ENCODE peak calls at places on chromosomes 4 and X, in seven cellular contexts. One of them, this sample, is unnamed.

GRCh38 chr4:177487977-177488376 is 45.7 kb upstream of the AGA start:
- DNase-seq in mesendoderm: no peak
- DNase-seq in trophoblast cell: peak; percentile 56
- DNase-seq in H1: no peak
- DNase-seq in mesenchymal stem cell: no peak
- DNase-seq in IMR-90: peak; percentile 12
- DNase-seq in neuronal stem cell: no peak
- DNase-seq in this sample: no peak

GRCh38 chr4:74671074-74671698 is 123.1 kb downstream of the BTC start:
- DNase-seq in mesenchymal stem cell: peak; percentile 74
- DNase-seq in IMR-90: peak; percentile 64
- DNase-seq in H1: peak; percentile 31
- DNase-seq in neuronal stem cell: peak; percentile 45
- DNase-seq in trophoblast cell: peak; percentile 80
- DNase-seq in mesendoderm: peak; percentile 70
- DNase-seq in this sample: peak; percentile 61

GRCh38 chrX:138847930-138848329 is 136.4 kb upstream of the FGF13 start:
- DNase-seq in mesendoderm: peak; percentile 44
- DNase-seq in H1: no peak
- DNase-seq in mesenchymal stem cell: peak; percentile 0
- DNase-seq in trophoblast cell: peak; percentile 12
- DNase-seq in IMR-90: no peak
- DNase-seq in neuronal stem cell: no peak
- DNase-seq in this sample: no peak

GRCh38 chrX:108070891-108071290 is 20.5 kb downstream of the PSMD10 start:
- DNase-seq in mesendoderm: no peak
- DNase-seq in trophoblast cell: peak; percentile 43
- DNase-seq in mesenchymal stem cell: peak; percentile 19
- DNase-seq in neuronal stem cell: no peak
- DNase-seq in IMR-90: peak; percentile 88
- DNase-seq in H1: no peak
- DNase-seq in this sample: no peak

GRCh38 chr4:183722738-183723560 is 63.9 kb downstream of the TRAPPC11 start:
- DNase-seq in mesenchymal stem cell: peak; percentile 54
- DNase-seq in neuronal stem cell: peak; percentile 42
- DNase-seq in IMR-90: peak; percentile 4
- DNase-seq in H1: peak; percentile 13
- DNase-seq in trophoblast cell: peak; percentile 89
- DNase-seq in mesendoderm: peak; percentile 65
- DNase-seq in this sample: peak; percentile 85

GRCh38 chr4:10656988-10657387 is 27.6 kb downstream of the CLNK start:
- DNase-seq in IMR-90: peak; percentile 43
- DNase-seq in trophoblast cell: peak; percentile 94
- DNase-seq in neuronal stem cell: no peak
- DNase-seq in mesenchymal stem cell: peak; percentile 20
- DNase-seq in mesendoderm: peak; percentile 44
- DNase-seq in H1: no peak
- DNase-seq in this sample: no peak

GRCh38 chrX:134172588-134173259 is 64.3 kb upstream of the CCDC160 start:
- DNase-seq in trophoblast cell: peak; percentile 42
- DNase-seq in IMR-90: no peak
- DNase-seq in mesenchymal stem cell: peak; percentile 23
- DNase-seq in neuronal stem cell: no peak
- DNase-seq in H1: no peak
- DNase-seq in mesendoderm: peak; percentile 24
- DNase-seq in this sample: no peak

GRCh38 chr4:4486969-4487368 is 54.9 kb downstream of the STX18 start:
- DNase-seq in trophoblast cell: no peak
- DNase-seq in H1: no peak
- DNase-seq in mesendoderm: no peak
- DNase-seq in mesenchymal stem cell: no peak
- DNase-seq in IMR-90: no peak
- DNase-seq in neuronal stem cell: no peak
- DNase-seq in this sample: no peak

GRCh38 chrX:19272452-19272851 is 71.3 kb upstream of the PDHA1 start:
- DNase-seq in mesendoderm: no peak
- DNase-seq in IMR-90: peak; percentile 1
- DNase-seq in neuronal stem cell: no peak
- DNase-seq in trophoblast cell: no peak
- DNase-seq in H1: no peak
- DNase-seq in mesenchymal stem cell: peak; percentile 1
- DNase-seq in this sample: no peak

GRCh38 chr4:15396157-15396800 is 31.6 kb upstream of the C1QTNF7 start:
- DNase-seq in neuronal stem cell: peak; percentile 38
- DNase-seq in H1: peak; percentile 9
- DNase-seq in IMR-90: peak; percentile 48
- DNase-seq in mesenchymal stem cell: peak; percentile 50
- DNase-seq in mesendoderm: peak; percentile 82
- DNase-seq in trophoblast cell: peak; percentile 75
- DNase-seq in this sample: peak; percentile 76

GRCh38 chrX:24146283-24146865 is 3.2 kb upstream of the ZFX start:
- DNase-seq in H1: no peak
- DNase-seq in mesendoderm: peak; percentile 27
- DNase-seq in trophoblast cell: no peak
- DNase-seq in IMR-90: peak; percentile 22
- DNase-seq in neuronal stem cell: no peak
- DNase-seq in mesenchymal stem cell: peak; percentile 32
- DNase-seq in this sample: no peak

GRCh38 chr4:82852751-82853053 is 38.3 kb downstream of the SEC31A start:
- DNase-seq in IMR-90: no peak
- DNase-seq in neuronal stem cell: no peak
- DNase-seq in mesenchymal stem cell: no peak
- DNase-seq in trophoblast cell: no peak
- DNase-seq in H1: no peak
- DNase-seq in mesendoderm: peak; percentile 15
- DNase-seq in this sample: no peak

GRCh38 chr4:11074581-11075241 is 354.0 kb downstream of the HS3ST1 start:
- DNase-seq in mesendoderm: no peak
- DNase-seq in neuronal stem cell: no peak
- DNase-seq in mesenchymal stem cell: no peak
- DNase-seq in trophoblast cell: no peak
- DNase-seq in IMR-90: no peak
- DNase-seq in H1: no peak
- DNase-seq in this sample: no peak

GRCh38 chr4:130632731-130633604 is 1537.0 kb downstream of the C4orf33 start:
- DNase-seq in trophoblast cell: peak; percentile 0
- DNase-seq in mesendoderm: peak; percentile 18
- DNase-seq in mesenchymal stem cell: no peak
- DNase-seq in neuronal stem cell: no peak
- DNase-seq in IMR-90: no peak
- DNase-seq in H1: no peak
- DNase-seq in this sample: no peak

GRCh38 chrX:133991814-133992213 is 6.4 kb upstream of the GPC3 start:
- DNase-seq in IMR-90: no peak
- DNase-seq in neuronal stem cell: no peak
- DNase-seq in mesenchymal stem cell: no peak
- DNase-seq in H1: no peak
- DNase-seq in mesendoderm: no peak
- DNase-seq in trophoblast cell: no peak
- DNase-seq in this sample: no peak

GRCh38 chr4:150006197-150006596 is 72.0 kb upstream of the DCLK2 start:
- DNase-seq in mesendoderm: no peak
- DNase-seq in trophoblast cell: peak; percentile 25
- DNase-seq in H1: no peak
- DNase-seq in mesenchymal stem cell: no peak
- DNase-seq in IMR-90: peak; percentile 39
- DNase-seq in neuronal stem cell: no peak
- DNase-seq in this sample: no peak

GRCh38 chrX:66632986-66633385 is 5.9 kb downstream of the EDA2R start:
- DNase-seq in neuronal stem cell: no peak
- DNase-seq in H1: no peak
- DNase-seq in mesendoderm: no peak
- DNase-seq in IMR-90: peak; percentile 35
- DNase-seq in mesenchymal stem cell: no peak
- DNase-seq in trophoblast cell: no peak
- DNase-seq in this sample: no peak
- H3K4me2 ChIP-seq in neuronal stem cell: no peak overlapping the region
- H3K4me2 ChIP-seq in H1: no peak overlapping the region
- H3K4me2 ChIP-seq in mesendoderm: no peak overlapping the region
- H3K4me2 ChIP-seq in IMR-90: peak overlapping the region; percentile 82
- H3K4me2 ChIP-seq in mesenchymal stem cell: no peak overlapping the region
- H3K4me2 ChIP-seq in trophoblast cell: no peak overlapping the region
- H3K4me2 ChIP-seq in this sample: no peak overlapping the region

DNA sequence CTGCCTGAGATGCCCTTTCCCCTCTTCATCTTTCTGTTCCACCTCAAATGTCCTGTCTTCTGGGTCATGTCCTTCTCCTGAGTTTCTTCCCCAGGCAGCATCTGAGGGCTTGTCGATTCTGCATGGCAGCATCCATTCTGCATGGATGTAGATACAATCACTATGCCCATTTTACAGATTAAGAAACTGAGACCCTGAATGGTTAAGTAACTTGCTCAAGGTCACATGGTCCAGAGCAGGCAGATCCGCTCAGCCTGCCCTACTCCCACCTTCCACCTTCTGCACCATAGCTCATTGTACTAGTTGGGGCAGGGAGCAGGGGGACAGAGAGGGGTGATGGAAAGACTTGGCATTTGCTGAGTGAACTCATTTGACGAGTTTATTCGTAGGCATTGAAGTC is 32.0 kb downstream of the ZNF185 start:
- DNase-seq in IMR-90: no peak
- DNase-seq in H1: no peak
- DNase-seq in mesenchymal stem cell: no peak
- DNase-seq in trophoblast cell: no peak
- DNase-seq in neuronal stem cell: no peak
- DNase-seq in mesendoderm: no peak
- DNase-seq in this sample: no peak
- H2BK5ac ChIP-seq in IMR-90: no peak overlapping the region
- H2BK5ac ChIP-seq in H1: no peak overlapping the region
- H2BK5ac ChIP-seq in mesenchymal stem cell: no peak overlapping the region
- H2BK5ac ChIP-seq in trophoblast cell: no peak overlapping the region
- H2BK5ac ChIP-seq in neuronal stem cell: no peak overlapping the region
- H2BK5ac ChIP-seq in mesendoderm: no peak overlapping the region
- H2BK5ac ChIP-seq in this sample: no peak overlapping the region

GRCh38 chrX:39157006-39157405 is 355.7 kb downstream of the MID1IP1 start:
- DNase-seq in mesendoderm: no peak
- DNase-seq in IMR-90: no peak
- DNase-seq in H1: no peak
- DNase-seq in mesenchymal stem cell: peak; percentile 49
- DNase-seq in neuronal stem cell: no peak
- DNase-seq in trophoblast cell: no peak
- DNase-seq in this sample: no peak
- H3K79me1 ChIP-seq in mesendoderm: no peaks in the 10 kb centered on the region
- H3K79me1 ChIP-seq in IMR-90: no peaks in the 10 kb centered on the region
- H3K79me1 ChIP-seq in H1: no peaks in the 10 kb centered on the region
- H3K79me1 ChIP-seq in mesenchymal stem cell: no peaks in the 10 kb centered on the region
- H3K79me1 ChIP-seq in neuronal stem cell: no peaks in the 10 kb centered on the region
- H3K79me1 ChIP-seq in trophoblast cell: no peaks in the 10 kb centered on the region
- H3K79me1 ChIP-seq in this sample: no peaks in the 10 kb centered on the region

GRCh38 chr4:8869002-8869878 is 2.4 kb downstream of the HMX1 start:
- DNase-seq in trophoblast cell: no peak
- DNase-seq in H1: no peak
- DNase-seq in IMR-90: no peak
- DNase-seq in mesendoderm: no peak
- DNase-seq in mesenchymal stem cell: no peak
- DNase-seq in neuronal stem cell: no peak
- DNase-seq in this sample: no peak

GRCh38 chr4:8869879-8870646 is 1.6 kb downstream of the HMX1 start:
- DNase-seq in mesenchymal stem cell: no peak
- DNase-seq in IMR-90: no peak
- DNase-seq in mesendoderm: no peak
- DNase-seq in H1: no peak
- DNase-seq in trophoblast cell: no peak
- DNase-seq in neuronal stem cell: no peak
- DNase-seq in this sample: no peak

GRCh38 chr4:8872402-8873291 is 1.0 kb upstream of the HMX1 start:
- DNase-seq in H1: no peak
- DNase-seq in mesenchymal stem cell: no peak
- DNase-seq in mesendoderm: no peak
- DNase-seq in neuronal stem cell: no peak
- DNase-seq in trophoblast cell: no peak
- DNase-seq in IMR-90: no peak
- DNase-seq in this sample: no peak

GRCh38 chr4:8871417-8872401 is at the start of gene HMX1:
- DNase-seq in mesendoderm: peak; percentile 76
- DNase-seq in trophoblast cell: peak; percentile 18
- DNase-seq in H1: no peak
- DNase-seq in IMR-90: no peak
- DNase-seq in neuronal stem cell: no peak
- DNase-seq in mesenchymal stem cell: no peak
- DNase-seq in this sample: peak; percentile 80

DNA sequence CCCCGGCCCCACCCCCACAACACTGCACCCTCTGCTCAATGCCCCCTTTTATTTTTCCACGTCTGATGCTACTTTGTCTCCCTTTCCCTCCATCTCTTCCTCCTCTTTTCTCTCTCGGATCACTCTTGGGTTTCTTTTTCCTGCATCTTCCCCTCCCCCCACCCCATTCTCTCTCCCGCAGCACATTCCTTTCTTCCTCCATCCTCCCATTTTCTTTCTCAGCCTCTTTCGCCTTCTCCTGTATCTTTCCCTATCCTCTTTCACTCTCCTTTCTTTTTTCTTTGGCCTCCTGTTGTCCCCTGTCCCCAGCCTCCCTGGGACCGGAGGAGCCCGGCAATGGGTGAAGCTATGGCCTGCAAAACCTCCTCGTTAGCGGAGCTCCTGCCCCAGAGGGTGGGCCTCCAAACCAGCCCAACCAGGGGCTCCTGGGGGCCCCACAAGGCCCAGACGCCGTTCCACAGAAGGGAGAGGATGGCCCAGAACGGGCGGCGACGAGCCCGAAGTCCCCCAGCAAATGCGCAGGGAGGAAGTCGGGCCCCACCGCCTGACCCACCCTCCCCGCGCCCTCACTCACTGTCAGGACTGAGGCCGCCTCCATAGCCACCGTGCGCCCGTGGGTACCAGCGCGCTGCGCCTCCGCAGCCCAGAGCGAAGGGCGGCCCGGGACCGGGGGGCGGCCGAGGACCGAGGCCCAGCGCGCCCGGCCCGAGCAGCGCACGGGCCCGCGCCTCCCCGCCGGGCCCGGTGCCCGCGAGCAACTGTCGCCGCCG is 807 bp downstream of the HMX1 start:
- DNase-seq in neuronal stem cell: no peak
- DNase-seq in IMR-90: no peak
- DNase-seq in trophoblast cell: no peak
- DNase-seq in mesenchymal stem cell: no peak
- DNase-seq in mesendoderm: no peak
- DNase-seq in H1: no peak
- DNase-seq in this sample: no peak
- H3K4me2 ChIP-seq in neuronal stem cell: peak overlapping the region; percentile 80
- H3K4me2 ChIP-seq in IMR-90: no peak overlapping the region
- H3K4me2 ChIP-seq in trophoblast cell: peak overlapping the region; percentile 71
- H3K4me2 ChIP-seq in mesenchymal stem cell: no peak overlapping the region
- H3K4me2 ChIP-seq in mesendoderm: peak overlapping the region; percentile 87
- H3K4me2 ChIP-seq in H1: peak overlapping the region; percentile 65
- H3K4me2 ChIP-seq in this sample: no peak overlapping the region

This sample was measured in H9.